ENCODE peak calls at places on chromosomes 6 and 20, in five cellular contexts. O, W, F, P and K are unnamed samples.

GRCh38 chr20:33648396-33649004 is 13.6 kb upstream of the C20orf144 start:
- DNase-seq in W (no peak), F (peak; percentile 58), P (no peak), O (no peak), K (no peak)

GRCh38 chr6:20575125-20575524 is 40.9 kb downstream of the CDKAL1 start:
- DNase-seq in O (no peak), P (no peak), W (no peak), F (no peak), K (peak; percentile 63)

GRCh38 chr6:113221850-113222249 is 635.3 kb upstream of the MARCKS start:
- DNase-seq in F (no peak), O (no peak), W (no peak), P (no peak), K (no peak)

GRCh38 chr6:157614026-157614484 is 209.0 kb upstream of the SNX9 start:
- DNase-seq in W (no peak), F (no peak), O (no peak), P (no peak), K (peak; percentile 45)

GRCh38 chr20:1998715-1999114 is 4.9 kb upstream of the PDYN start:
- DNase-seq in W (no peak), F (no peak), O (no peak), P (no peak), K (no peak)

GRCh38 chr6:142387997-142388815 is 86.4 kb downstream of the ADGRG6 start:
- DNase-seq in F (peak; percentile 73), W (no peak), P (no peak), O (peak; percentile 52), K (peak; percentile 39)

GRCh38 chr6:5107332-5107731 is 22.2 kb downstream of the PPP1R3G start:
- DNase-seq in F (no peak), W (no peak), P (no peak), O (no peak), K (no peak)

GRCh38 chr6:150029749-150030148 is 4.4 kb upstream of the RAET1L start:
- DNase-seq in O (no peak), W (no peak), F (no peak), P (no peak), K (no peak)

GRCh38 chr6:10400330-10400729 is 14.5 kb downstream of the TFAP2A start:
- DNase-seq in P (no peak), O (no peak), W (no peak), F (no peak), K (no peak)

GRCh38 chr6:106546322-106547052 is 82.8 kb downstream of the RTN4IP1 start:
- DNase-seq in F (peak; percentile 90), P (no peak), W (no peak), O (no peak), K (no peak)

GRCh38 chr20:59925894-59926293 is 7.5 kb downstream of the SYCP2 start:
- DNase-seq in W (no peak), P (no peak), O (no peak), F (no peak), K (no peak)

GRCh38 chr20:62370807-62371587 is 3.9 kb upstream of the LAMA5 start:
- DNase-seq in F (no peak), P (no peak), W (no peak), O (no peak), K (no peak)

GRCh38 chr6:63785006-63785405 is 149.4 kb downstream of the PHF3 start:
- DNase-seq in F (no peak), P (no peak), O (no peak), W (no peak), K (no peak)

GRCh38 chr20:32437391-32438074 is 79.4 kb downstream of the ASXL1 start:
- DNase-seq in P (no peak), W (no peak), O (no peak), F (peak; percentile 10), K (no peak)

GRCh38 chr6:110034637-110035096 is 56.6 kb downstream of the GPR6 start:
- DNase-seq in W (no peak), O (no peak), P (no peak), F (no peak), K (no peak)

GRCh38 chr6:54299542-54300269 is 8.5 kb upstream of the TINAG start:
- DNase-seq in P (no peak), O (no peak), W (no peak), F (peak; percentile 68), K (no peak)

GRCh38 chr6:57063847-57064246 is 17.4 kb downstream of the KIAA1586 start:
- DNase-seq in O (no peak), P (no peak), F (no peak), W (no peak), K (no peak)

GRCh38 chr20:59005523-59006166 is 1.4 kb downstream of the CTSZ start:
- DNase-seq in P (no peak), W (no peak), F (no peak), O (no peak), K (no peak)

GRCh38 chr6:1726341-1726763 is 116.6 kb downstream of the FOXC1 start:
- DNase-seq in P (no peak), O (no peak), F (no peak), W (no peak), K (no peak)

GRCh38 chr20:4281258-4282055 is 266.1 kb upstream of the RNF24 start:
- DNase-seq in P (no peak), F (no peak), W (no peak), O (no peak), K (no peak)

GRCh38 chr20:24897974-24898373 is 51.1 kb upstream of the CST7 start:
- DNase-seq in P (no peak), F (no peak), O (no peak), W (no peak), K (no peak)

GRCh38 chr6:96721227-96721626 is 116.0 kb downstream of the GPR63 start:
- DNase-seq in W (no peak), P (no peak), F (peak; percentile 6), O (no peak), K (no peak)

GRCh38 chr6:109853951-109854350 is 124.2 kb upstream of the GPR6 start:
- DNase-seq in O (no peak), P (no peak), F (no peak), W (no peak), K (no peak)

GRCh38 chr6:144150673-144151009 is 324 bp downstream of the STX11 start:
- DNase-seq in O (no peak), W (peak; percentile 6), P (peak; percentile 24), F (peak; percentile 56), K (peak; percentile 59)

GRCh38 chr6:36852481-36853147 is 13.4 kb upstream of the CPNE5 start:
- DNase-seq in P (no peak), O (no peak), W (no peak), F (peak; percentile 92), K (no peak)

GRCh38 chr6:112049051-112049799 is 4.7 kb upstream of the CCN6 start:
- DNase-seq in W (no peak), O (no peak), P (no peak), F (peak; percentile 71), K (no peak)

GRCh38 chr6:137848672-137849071 is 18.4 kb upstream of the TNFAIP3 start:
- DNase-seq in O (no peak), W (no peak), P (no peak), F (no peak), K (no peak)

GRCh38 chr6:170187669-170188566 is 103.0 kb downstream of the DLL1 start:
- DNase-seq in P (no peak), F (no peak), O (no peak), W (no peak), K (no peak)

GRCh38 chr6:120608826-120609225 is 725.5 kb downstream of the TBC1D32 start:
- DNase-seq in P (no peak), W (no peak), O (no peak), F (peak; percentile 9), K (no peak)

GRCh38 chr6:108921547-108922331 is 73.5 kb downstream of the ARMC2 start:
- DNase-seq in O (no peak), W (no peak), P (no peak), F (peak; percentile 71), K (peak; percentile 39)